ENCODE peak calls at places on chromosome 20, in eight cellular contexts. V is NCI-H345; U is anterior cingulate cortex; S is GM04504; B is DMS79; Y is CD4-positive, alpha-beta T cell; R is GM20000; P is GM23248. O is an unnamed sample.

GRCh38 chr20:53723621-53724020 is 130.0 kb upstream of the ZNF217 start:
- DNase-seq in V (no peak), U (no peak), S (no peak), B (no peak), Y (no peak), R (no peak), P (no peak), O (no peak)

GRCh38 chr20:63698739-63699465 is 2.5 kb downstream of the TNFRSF6B start:
- DNase-seq in V (no peak), U (no peak), S (peak), B (no peak), Y (no peak), R (peak), P (peak), O (no peak)

GRCh38 chr20:19433371-19434316 is 221.2 kb downstream of the SLC24A3 start:
- DNase-seq in V (no peak), U (no peak), S (no peak), B (no peak), Y (no peak), R (peak), P (peak), O (no peak)

GRCh38 chr20:47360489-47361267 is 4.2 kb upstream of the ZMYND8 start:
- DNase-seq in V (peak), U (peak), S (peak), B (peak), Y (no peak), R (peak), P (peak), O (peak)

GRCh38 chr20:24147479-24147878 is 158.9 kb upstream of the GGTLC1 start:
- DNase-seq in V (no peak), U (no peak), S (no peak), B (no peak), Y (no peak), R (no peak), P (no peak), O (no peak)

GRCh38 chr20:252801-253200 is 4.7 kb upstream of the DEFB132 start:
- DNase-seq in V (no peak), U (no peak), S (no peak), B (no peak), Y (no peak), R (no peak), P (no peak), O (no peak)

GRCh38 chr20:57265649-57266250 is 691 bp downstream of the BMP7 start:
- DNase-seq in V (peak), U (no peak), S (no peak), B (no peak), Y (no peak), R (peak), P (no peak), O (no peak)

GRCh38 chr20:33828912-33829560 is 17.9 kb downstream of the CHMP4B start:
- DNase-seq in V (no peak), U (no peak), S (no peak), B (no peak), Y (no peak), R (no peak), P (no peak), O (no peak)

GRCh38 chr20:47907031-47907670 is 121.9 kb upstream of the SULF2 start:
- DNase-seq in V (no peak), U (no peak), S (no peak), B (no peak), Y (no peak), R (no peak), P (no peak), O (no peak)

GRCh38 chr20:20971810-20972209 is 134.3 kb downstream of the LINC00237 start:
- DNase-seq in V (no peak), U (no peak), S (no peak), B (no peak), Y (no peak), R (no peak), P (no peak), O (peak)

GRCh38 chr20:38034961-38035360 is 1.4 kb downstream of the RPRD1B start:
- DNase-seq in V (no peak), U (no peak), S (no peak), B (no peak), Y (no peak), R (no peak), P (peak), O (no peak)

GRCh38 chr20:20946122-20946759 is 159.9 kb downstream of the LINC00237 start:
- DNase-seq in V (no peak), U (no peak), S (no peak), B (no peak), Y (no peak), R (no peak), P (no peak), O (no peak)

GRCh38 chr20:4998160-4998651 is 3.1 kb downstream of the SLC23A2 start:
- DNase-seq in V (no peak), U (no peak), S (no peak), B (no peak), Y (no peak), R (peak), P (peak), O (no peak)

GRCh38 chr20:34532320-34532719 is 16.1 kb downstream of the DYNLRB1 start:
- DNase-seq in V (no peak), U (no peak), S (no peak), B (no peak), Y (no peak), R (no peak), P (no peak), O (no peak)

O was measured in NCI-H146.